ENCODE peak calls at places on chromosomes 13 and 19, in ten cellular contexts. R is NCI-H2029; J is aorta; H is fibroblast of pulmonary artery; U is RWPE1; W is HCT116; S is CD8-positive, alpha-beta T cell; T is activated T-helper 9 cell treated with anti-CD3 and anti-CD28 coated beads, Interleukin-2, amount 50 U/mL, for 16 hours; V is stimulated activated CD4-positive, alpha-beta T cell treated with anti-CD3 and anti-CD28 coated beads, TNF-alpha, amount 100 ng/mL, for 48 hours; P is hippocampal formation. Y is an unnamed sample.

GRCh38 chr19:10431943-10432735 is 11.8 kb downstream of the PDE4A start:
- DNase-seq in R (no peak), J (peak; percentile 88), H (peak; percentile 27), U (no peak), W (no peak), S (peak; percentile 69), T (peak; percentile 51), V (no peak), P (no peak), Y (no peak)

GRCh38 chr13:24288870-24289269 is 20.5 kb upstream of the C1QTNF9 start:
- DNase-seq in R (no peak), J (no peak), H (no peak), U (no peak), W (no peak), S (no peak), T (no peak), V (no peak), P (no peak), Y (no peak)

GRCh38 chr19:2567580-2567979 is 91.7 kb downstream of the GADD45B start:
- DNase-seq in R (no peak), J (peak; percentile 76), H (no peak), U (no peak), W (no peak), S (no peak), T (no peak), V (no peak), P (no peak), Y (no peak)

GRCh38 chr13:102763745-102764144 is 9.8 kb downstream of the TEX30 start:
- DNase-seq in R (no peak), J (no peak), H (no peak), U (no peak), W (no peak), S (no peak), T (no peak), V (no peak), P (no peak), Y (no peak)

GRCh38 chr19:52941941-52942370 is 18.7 kb upstream of the ZNF888 start:
- DNase-seq in R (no peak), J (peak; percentile 81), H (peak; percentile 31), U (peak; percentile 8), W (no peak), S (no peak), T (no peak), V (no peak), P (no peak), Y (no peak)

GRCh38 chr19:8085606-8086464 is 33.3 kb downstream of the CCL25 start:
- DNase-seq in R (peak; percentile 57), J (no peak), H (no peak), U (peak; percentile 36), W (no peak), S (no peak), T (no peak), V (no peak), P (no peak), Y (peak; percentile 26)

GRCh38 chr13:38850868-38851626 is 139.6 kb downstream of the STOML3 start:
- DNase-seq in R (no peak), J (no peak), H (no peak), U (no peak), W (no peak), S (no peak), T (no peak), V (no peak), P (no peak), Y (no peak)

GRCh38 chr19:39047076-39047475 is 14.7 kb upstream of the FBXO27 start:
- DNase-seq in R (no peak), J (no peak), H (no peak), U (no peak), W (no peak), S (no peak), T (no peak), V (no peak), P (no peak), Y (no peak)

GRCh38 chr19:7869910-7870511 is 4.2 kb downstream of the PRR36 start:
- DNase-seq in R (no peak), J (no peak), H (peak; percentile 23), U (peak; percentile 30), W (peak; percentile 79), S (peak; percentile 45), T (no peak), V (no peak), P (peak; percentile 19), Y (no peak)

GRCh38 chr19:28400953-28401671 is 811.8 kb downstream of the UQCRFS1 start:
- DNase-seq in R (no peak), J (no peak), H (no peak), U (no peak), W (no peak), S (no peak), T (no peak), V (no peak), P (no peak), Y (no peak)

GRCh38 chr19:5679289-5680082 is 830 bp downstream of the MICOS13 start:
- DNase-seq in R (no peak), J (no peak), H (no peak), U (no peak), W (no peak), S (no peak), T (no peak), V (no peak), P (no peak), Y (no peak)

GRCh38 chr13:112825071-112825470 is 135.2 kb downstream of the ATP11A start:
- DNase-seq in R (no peak), J (peak; percentile 31), H (no peak), U (no peak), W (no peak), S (no peak), T (no peak), V (no peak), P (no peak), Y (no peak)

GRCh38 chr13:67224148-67224846 is 5.8 kb downstream of the PCDH9 start:
- DNase-seq in R (peak; percentile 28), J (peak; percentile 90), H (peak; percentile 92), U (peak; percentile 62), W (peak; percentile 59), S (peak; percentile 25), T (peak; percentile 4), V (no peak), P (peak; percentile 91), Y (peak; percentile 9)

Y was measured in H54.